ENCODE peak calls at places on chromosome X, in six cellular contexts. N is effector memory CD8-positive, alpha-beta T cell; Z is dorsolateral prefrontal cortex; B is ecto neural progenitor cell; C is cardiac fibroblast; I is EH. D is an unnamed sample.

GRCh38 chrX:43949669-43950068 is 23.5 kb downstream of the NDP start:
- DNase-seq in I (no peak), C (peak; percentile 4), Z (peak; percentile 52), N (peak; percentile 13), B (peak; percentile 63), D (no peak)

GRCh38 chrX:65750674-65751469 is 83.4 kb downstream of the MSN start:
- DNase-seq in N (peak; percentile 27), Z (no peak), B (no peak), C (no peak), I (no peak), D (no peak)

GRCh38 chrX:49165901-49166881 is 3.6 kb downstream of the MAGIX start:
- DNase-seq in I (peak; percentile 63), B (peak; percentile 80), N (peak; percentile 72), Z (peak; percentile 54), C (peak; percentile 72), D (peak; percentile 76)

GRCh38 chrX:318068-318738 is 393 bp downstream of the GTPBP6 start:
- DNase-seq in Z (peak; percentile 97), N (peak; percentile 99), B (peak; percentile 97), I (peak; percentile 99), C (peak; percentile 99), D (peak; percentile 99)

GRCh38 chrX:110509778-110510510 is 151.3 kb downstream of the RTL9 start:
- DNase-seq in B (no peak), N (no peak), Z (no peak), C (peak; percentile 1), I (peak; percentile 76), D (peak; percentile 3)

GRCh38 chrX:1093586-1094538 is 118.6 kb downstream of the CRLF2 start:
- DNase-seq in B (no peak), I (no peak), Z (no peak), N (no peak), C (no peak), D (no peak)

GRCh38 chrX:100883654-100884053 is 9.5 kb upstream of the NOX1 start:
- DNase-seq in Z (no peak), N (no peak), I (no peak), C (no peak), B (no peak), D (no peak)

GRCh38 chrX:153931748-153932147 is 3.1 kb downstream of the NAA10 start:
- DNase-seq in N (no peak), I (no peak), B (no peak), Z (no peak), C (no peak), D (no peak)

GRCh38 chrX:71619193-71619592 is 882 bp upstream of the CXCR3 start:
- DNase-seq in C (no peak), N (peak; percentile 41), I (no peak), Z (no peak), B (no peak), D (no peak)

GRCh38 chrX:143095841-143096240 is 70.1 kb downstream of the SPANXN4 start:
- DNase-seq in C (no peak), N (no peak), B (no peak), Z (no peak), I (no peak), D (no peak)

GRCh38 chrX:24479924-24480722 is 15.0 kb downstream of the PDK3 start:
- DNase-seq in I (no peak), N (peak; percentile 62), Z (no peak), C (no peak), B (no peak), D (no peak)

GRCh38 chrX:115940888-115941332 is 229.6 kb upstream of the AGTR2 start:
- DNase-seq in I (no peak), N (no peak), Z (peak; percentile 86), B (peak; percentile 77), C (peak; percentile 12), D (peak; percentile 6)

GRCh38 chrX:151174581-151175282 is 1.7 kb upstream of the GPR50 start:
- DNase-seq in Z (no peak), N (no peak), I (no peak), B (peak; percentile 67), C (no peak), D (no peak)

GRCh38 chrX:49930046-49930445 is 7.7 kb downstream of the CLCN5 start:
- DNase-seq in Z (no peak), B (no peak), N (no peak), C (peak; percentile 39), I (peak; percentile 15), D (peak; percentile 52)

GRCh38 chrX:135396109-135396508 is 25.6 kb upstream of the SMIM10L2A start:
- DNase-seq in Z (no peak), N (no peak), C (peak; percentile 10), B (no peak), I (peak; percentile 1), D (no peak)

GRCh38 chrX:136210806-136211205 is 40.4 kb downstream of the MAP7D3 start:
- DNase-seq in C (no peak), I (no peak), B (no peak), N (no peak), Z (no peak), D (peak; percentile 45)

GRCh38 chrX:63350551-63350950 is 581 bp downstream of the SPIN4 start:
- DNase-seq in Z (no peak), I (peak; percentile 29), N (no peak), C (no peak), B (peak; percentile 49), D (no peak)

GRCh38 chrX:141928432-141928831 is 24.7 kb downstream of the MAGEC1 start:
- DNase-seq in Z (no peak), B (no peak), C (no peak), N (no peak), I (no peak), D (no peak)

GRCh38 chrX:48579259-48579658 is 5.0 kb downstream of the RBM3 start:
- DNase-seq in N (no peak), B (no peak), C (no peak), Z (no peak), I (no peak), D (no peak)

GRCh38 chrX:111101580-111101979 is 5.6 kb downstream of the PAK3 start:
- DNase-seq in B (no peak), C (no peak), N (no peak), I (no peak), Z (no peak), D (no peak)

GRCh38 chrX:108235990-108236389 is 144.4 kb downstream of the ATG4A start:
- DNase-seq in B (no peak), C (no peak), Z (no peak), I (no peak), N (no peak), D (no peak)

D was measured in fibroblast of pulmonary artery.